ENCODE peak calls at places on chromosomes 16 and 17, in four cellular contexts. A is uterus, C is GM12865, K is AG10803. J is an unnamed sample.

GRCh38 chr17:72826602-72827001 is 265.9 kb downstream of the SLC39A11 start:
- DNase-seq in A (no peak), C (no peak), K (no peak), J (no peak)

GRCh38 chr16:89408315-89408714 is 82.0 kb downstream of the ANKRD11 start:
- DNase-seq in A (no peak), C (no peak), K (no peak), J (no peak)

GRCh38 chr17:68199837-68200688 is 47.8 kb upstream of the AMZ2 start:
- DNase-seq in A (no peak), C (no peak), K (no peak), J (no peak)

GRCh38 chr17:71441098-71441497 is 679.7 kb upstream of the SOX9 start:
- DNase-seq in A (no peak), C (no peak), K (peak), J (no peak)

GRCh38 chr16:56262148-56262878 is 71.0 kb downstream of the GNAO1 start:
- DNase-seq in A (no peak), C (no peak), K (no peak), J (peak)

GRCh38 chr16:64153718-64154117 is 968.1 kb downstream of the CDH11 start:
- DNase-seq in A (no peak), C (no peak), K (peak), J (no peak)

GRCh38 chr17:77391668-77392375 is 251.1 kb downstream of the SEC14L1 start:
- DNase-seq in A (peak), C (no peak), K (peak), J (peak)

GRCh38 chr17:15777297-15777696 is 45.2 kb downstream of the TBC1D26 start:
- DNase-seq in A (no peak), C (no peak), K (no peak), J (no peak)

GRCh38 chr16:64132686-64133085 is 989.2 kb downstream of the CDH11 start:
- DNase-seq in A (no peak), C (no peak), K (no peak), J (no peak)

GRCh38 chr17:40956401-40957254 is 10.1 kb downstream of the KRT39 start:
- DNase-seq in A (no peak), C (no peak), K (peak), J (no peak)

GRCh38 chr16:14061732-14062259 is 9.3 kb upstream of the MRTFB start:
- DNase-seq in A (no peak), C (no peak), K (no peak), J (no peak)

GRCh38 chr16:71933913-71934696 is 38.8 kb downstream of the IST1 start:
- DNase-seq in A (no peak), C (no peak), K (peak), J (no peak)

GRCh38 chr17:38604479-38605229 is 1.1 kb downstream of the SRCIN1 start:
- DNase-seq in A (no peak), C (peak), K (no peak), J (peak)

GRCh38 chr17:45977976-45978626 is 20.9 kb upstream of the STH start:
- DNase-seq in A (no peak), C (no peak), K (no peak), J (no peak)

GRCh38 chr16:9090960-9091866 is at the start of gene HAPSTR1:
- DNase-seq in A (peak), C (peak), K (peak), J (peak)

GRCh38 chr17:5283531-5284315 is 1.6 kb downstream of the RABEP1 start:
- DNase-seq in A (no peak), C (no peak), K (no peak), J (no peak)

GRCh38 chr17:5281814-5282638 is at the start of gene RABEP1:
- DNase-seq in A (peak), C (peak), K (peak), J (peak)

GRCh38 chr17:5291683-5292082 is 9.6 kb downstream of the RABEP1 start:
- DNase-seq in A (no peak), C (no peak), K (no peak), J (no peak)

GRCh38 chr17:5282639-5283217 is 644 bp downstream of the RABEP1 start:
- DNase-seq in A (peak), C (no peak), K (no peak), J (peak)

DNA sequence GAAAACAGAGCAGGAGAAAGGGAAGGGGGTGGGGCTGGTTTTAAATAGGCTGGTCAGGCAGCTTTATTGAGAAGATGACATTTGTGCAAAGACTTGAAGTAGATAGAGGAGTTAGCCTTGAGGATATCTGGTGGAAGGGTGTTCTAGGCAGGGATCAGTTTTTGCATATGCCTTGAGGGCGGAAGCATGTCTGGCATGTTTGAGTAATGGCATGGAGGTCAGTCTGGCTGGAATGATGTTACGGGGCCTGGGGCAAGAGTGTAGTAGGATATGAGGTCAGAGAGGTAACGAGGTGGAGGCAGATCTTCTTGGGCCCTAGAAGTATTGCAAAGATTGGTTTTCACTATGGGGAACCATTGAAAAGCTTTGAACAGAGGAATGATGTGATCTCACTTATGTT is 4.8 kb downstream of the RABEP1 start:
- DNase-seq in A (no peak), C (no peak), K (no peak), J (no peak)
- TF ChIP-seq CTCF in A (no peak), C (no peak), K (no peak), J (no peak)

GRCh38 chr16:80171746-80172145 is 369.0 kb upstream of the DYNLRB2 start:
- DNase-seq in A (no peak), C (no peak), K (no peak), J (no peak)
- TF ChIP-seq CTCF in A (no peak), C (no peak), K (no peak), J (no peak)

GRCh38 chr17:33560165-33560564 is 267.1 kb upstream of the ASIC2 start:
- DNase-seq in A (no peak), C (peak), K (peak), J (no peak)

GRCh38 chr17:33561935-33562334 is 268.8 kb upstream of the ASIC2 start:
- DNase-seq in A (no peak), C (peak), K (no peak), J (no peak)

GRCh38 chr17:33560871-33561270 is 267.8 kb upstream of the ASIC2 start:
- DNase-seq in A (no peak), C (peak), K (no peak), J (no peak)

GRCh38 chr17:33564146-33564545 is 271.1 kb upstream of the ASIC2 start:
- DNase-seq in A (no peak), C (no peak), K (no peak), J (no peak)

GRCh38 chr17:33562792-33563191 is 269.7 kb upstream of the ASIC2 start:
- DNase-seq in A (no peak), C (no peak), K (peak), J (no peak)
- TF ChIP-seq CTCF in A (no peak), C (no peak), K (no peak), J (no peak)

GRCh38 chr17:8160741-8161221 is 2.0 kb downstream of the VAMP2 start:
- DNase-seq in A (no peak), C (no peak), K (no peak), J (peak)

GRCh38 chr17:8159459-8160223 is 3.1 kb downstream of the VAMP2 start:
- DNase-seq in A (peak), C (no peak), K (no peak), J (no peak)

GRCh38 chr17:8160224-8160577 is 2.5 kb downstream of the VAMP2 start:
- DNase-seq in A (no peak), C (no peak), K (no peak), J (no peak)

GRCh38 chr17:8158267-8159031 is 4.3 kb downstream of the VAMP2 start:
- DNase-seq in A (peak), C (peak), K (peak), J (peak)

GRCh38 chr17:8159032-8159400 is 3.7 kb downstream of the VAMP2 start:
- DNase-seq in A (peak), C (no peak), K (no peak), J (no peak)
- TF ChIP-seq CTCF in A (no peak), C (no peak), K (no peak), J (no peak)

GRCh38 chr17:50145532-50146229 is 4.8 kb downstream of the PPP1R9B start:
- DNase-seq in A (no peak), C (no peak), K (no peak), J (no peak)

GRCh38 chr17:50144845-50145531 is 5.5 kb downstream of the PPP1R9B start:
- DNase-seq in A (no peak), C (no peak), K (no peak), J (peak)

GRCh38 chr17:50146927-50147640 is 3.4 kb downstream of the PPP1R9B start:
- DNase-seq in A (no peak), C (peak), K (no peak), J (no peak)

GRCh38 chr17:50147841-50148225 is 2.6 kb downstream of the PPP1R9B start:
- DNase-seq in A (no peak), C (peak), K (peak), J (peak)

DNA sequence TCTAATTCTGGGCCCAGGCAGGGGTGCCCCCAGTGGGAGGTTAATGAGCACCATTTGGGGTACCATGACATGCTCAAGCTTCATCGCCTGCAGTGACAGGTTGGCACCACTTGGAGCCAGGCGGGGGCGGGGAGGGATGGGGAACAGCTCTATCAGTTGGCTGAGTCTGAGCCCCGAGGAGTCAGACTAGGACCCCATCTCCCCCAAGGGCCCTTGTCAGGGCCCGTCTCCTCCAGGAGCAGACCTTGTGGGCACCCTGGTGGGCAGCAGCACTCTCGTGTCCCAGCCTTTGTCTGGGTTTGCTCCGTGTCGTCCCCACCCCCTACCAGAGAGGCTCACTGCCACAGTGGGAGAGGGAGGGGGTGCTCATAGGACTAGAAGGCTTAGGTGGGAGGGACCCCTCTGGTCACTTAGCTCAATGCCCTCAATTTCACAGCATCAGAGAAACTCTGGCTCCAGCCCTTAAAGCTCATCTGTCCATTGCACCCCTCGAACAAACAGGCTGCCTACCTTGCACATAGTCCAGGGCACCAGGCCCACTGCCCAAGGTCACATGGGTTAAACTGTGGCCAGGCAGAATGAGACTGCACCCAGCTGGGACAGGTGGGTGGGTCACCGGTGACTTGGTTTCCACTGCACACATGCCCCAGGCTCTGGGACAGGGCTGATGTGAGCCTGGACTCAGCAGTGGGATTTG is 4.1 kb downstream of the PPP1R9B start:
- DNase-seq in A (no peak), C (no peak), K (no peak), J (peak)
- TF ChIP-seq CTCF in A (no peak), C (peak), K (peak), J (no peak)